ENCODE peak calls at places on chromosome X, in ten cellular contexts. H, V, Y, I, R, C, N, T, L and U are unnamed samples.

GRCh38 chrX:134548844-134549205 is 88.9 kb downstream of the HPRT1 start:
- DNase-seq in H (no peak), V (no peak), Y (no peak), I (no peak), R (no peak), C (no peak), N (no peak), T (no peak), L (no peak), U (no peak)

GRCh38 chrX:7047951-7048350 is 99.6 kb upstream of the STS start:
- DNase-seq in H (no peak), V (no peak), Y (no peak), I (no peak), R (no peak), C (no peak), N (no peak), T (no peak), L (no peak), U (no peak)

GRCh38 chrX:132023896-132024386 is 839 bp downstream of the STK26 start:
- DNase-seq in H (no peak), V (no peak), Y (peak; percentile 19), I (peak; percentile 66), R (no peak), C (no peak), N (peak; percentile 7), T (no peak), L (no peak), U (no peak)

GRCh38 chrX:30283456-30284200 is 25.6 kb downstream of the NR0B1 start:
- DNase-seq in H (no peak), V (peak; percentile 85), Y (no peak), I (no peak), R (no peak), C (no peak), N (no peak), T (peak; percentile 93), L (peak; percentile 91), U (no peak)

GRCh38 chrX:22634751-22635150 is 362.0 kb downstream of the CBLL2 start:
- DNase-seq in H (no peak), V (peak; percentile 49), Y (no peak), I (no peak), R (no peak), C (no peak), N (no peak), T (peak; percentile 24), L (no peak), U (no peak)

GRCh38 chrX:132467029-132467428 is 21.8 kb downstream of the MBNL3 start:
- DNase-seq in H (no peak), V (peak; percentile 41), Y (no peak), I (no peak), R (no peak), C (no peak), N (no peak), T (peak; percentile 25), L (peak; percentile 25), U (no peak)

GRCh38 chrX:21738145-21738949 is 19.6 kb downstream of the SMPX start:
- DNase-seq in H (no peak), V (no peak), Y (no peak), I (no peak), R (no peak), C (no peak), N (no peak), T (no peak), L (no peak), U (no peak)

GRCh38 chrX:9072281-9072680 is 38.4 kb upstream of the FAM9B start:
- DNase-seq in H (no peak), V (peak; percentile 67), Y (peak; percentile 55), I (no peak), R (no peak), C (no peak), N (no peak), T (peak; percentile 29), L (no peak), U (no peak)

GRCh38 chrX:79080131-79080530 is 64.4 kb upstream of the GPR174 start:
- DNase-seq in H (no peak), V (peak; percentile 14), Y (no peak), I (no peak), R (no peak), C (no peak), N (no peak), T (no peak), L (no peak), U (no peak)

GRCh38 chrX:106404512-106404911 is 207.3 kb upstream of the RADX start:
- DNase-seq in H (no peak), V (no peak), Y (no peak), I (no peak), R (no peak), C (no peak), N (no peak), T (no peak), L (no peak), U (no peak)

GRCh38 chrX:4710618-4711433 is 997.4 kb upstream of the PRKX start:
- DNase-seq in H (peak; percentile 67), V (no peak), Y (no peak), I (no peak), R (no peak), C (no peak), N (no peak), T (no peak), L (no peak), U (no peak)

GRCh38 chrX:109049903-109050302 is 313.5 kb upstream of the IRS4 start:
- DNase-seq in H (no peak), V (no peak), Y (no peak), I (no peak), R (no peak), C (no peak), N (no peak), T (no peak), L (no peak), U (no peak)

GRCh38 chrX:38717871-38718270 is 83.4 kb upstream of the MID1IP1 start:
- DNase-seq in H (peak; percentile 4), V (peak; percentile 37), Y (no peak), I (no peak), R (no peak), C (no peak), N (no peak), T (peak; percentile 20), L (peak; percentile 26), U (no peak)

GRCh38 chrX:8084023-8084422 is 87.0 kb downstream of the VCX2 start:
- DNase-seq in H (no peak), V (no peak), Y (no peak), I (no peak), R (no peak), C (no peak), N (no peak), T (peak; percentile 37), L (peak; percentile 78), U (no peak)

GRCh38 chrX:29040160-29040559 is 452.9 kb downstream of the IL1RAPL1 start:
- DNase-seq in H (no peak), V (no peak), Y (no peak), I (no peak), R (no peak), C (no peak), N (no peak), T (no peak), L (no peak), U (no peak)

GRCh38 chrX:128052303-128052702 is at the start of gene ACTRT1:
- DNase-seq in H (no peak), V (no peak), Y (no peak), I (no peak), R (no peak), C (no peak), N (no peak), T (no peak), L (no peak), U (no peak)

GRCh38 chrX:68396953-68397352 is 36.3 kb downstream of the OPHN1 start:
- DNase-seq in H (no peak), V (peak; percentile 16), Y (no peak), I (no peak), R (no peak), C (no peak), N (no peak), T (peak; percentile 2), L (peak; percentile 48), U (no peak)

GRCh38 chrX:51395807-51396728 is 63.4 kb downstream of the NUDT10 start:
- DNase-seq in H (peak; percentile 13), V (peak; percentile 12), Y (peak; percentile 22), I (peak; percentile 75), R (no peak), C (peak; percentile 62), N (peak; percentile 36), T (no peak), L (peak; percentile 21), U (no peak)

GRCh38 chrX:130330146-130330545 is 9.6 kb upstream of the SLC25A14 start:
- DNase-seq in H (no peak), V (no peak), Y (no peak), I (no peak), R (no peak), C (no peak), N (no peak), T (no peak), L (no peak), U (no peak)
- H3K27me3 ChIP-seq in H (no peaks in the 10 kb centered on the region), V (peaks cover 6% of the 10 kb centered on the region), Y (no peaks in the 10 kb centered on the region), I (no peaks in the 10 kb centered on the region), R (peaks cover 40% of the 10 kb centered on the region), C (no peaks in the 10 kb centered on the region), N (no peaks in the 10 kb centered on the region), T (peaks cover 2% of the 10 kb centered on the region), L (no peaks in the 10 kb centered on the region), U (no peaks in the 10 kb centered on the region)

GRCh38 chrX:2664497-2664896 is 26.6 kb upstream of the CD99 start:
- DNase-seq in H (peak; percentile 51), V (peak; percentile 92), Y (peak; percentile 38), I (no peak), R (peak; percentile 18), C (no peak), N (peak; percentile 34), T (peak; percentile 87), L (peak; percentile 74), U (no peak)
- H3K27ac ChIP-seq in H (no peak overlapping the region), V (peak overlapping the region; percentile 74), Y (peak overlapping the region; percentile 39), I (no peak overlapping the region), R (no peak overlapping the region), C (no peak overlapping the region), N (peak overlapping the region; percentile 30), T (peak overlapping the region; percentile 46), L (no peak overlapping the region), U (no peak overlapping the region)

DNA sequence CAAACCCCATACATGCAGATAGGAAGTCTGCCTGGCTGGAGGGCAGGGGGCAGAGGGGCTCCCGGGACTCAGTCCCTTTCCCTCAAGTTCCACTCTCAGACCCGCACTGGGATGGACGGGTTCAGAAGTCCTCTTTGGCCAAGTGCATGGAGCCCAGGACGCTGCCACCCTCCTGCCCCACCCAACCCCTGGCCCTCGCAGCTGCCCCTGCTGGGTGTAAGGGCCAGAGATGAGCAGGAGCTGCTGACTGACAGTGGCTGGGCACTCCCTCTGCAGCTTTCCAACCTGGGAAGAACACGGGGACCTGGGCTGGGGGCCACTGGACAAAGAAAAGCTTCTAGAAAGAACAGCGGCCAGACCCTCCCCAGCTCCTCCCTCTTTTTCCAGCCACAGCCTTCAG is 3.4 kb downstream of the L1CAM start:
- DNase-seq in H (no peak), V (no peak), Y (no peak), I (no peak), R (no peak), C (no peak), N (no peak), T (no peak), L (no peak), U (no peak)
- H3K27me3 ChIP-seq in H (peaks cover 6% of the 10 kb centered on the region), V (no peaks in the 10 kb centered on the region), Y (no peaks in the 10 kb centered on the region), I (peaks cover 15% of the 10 kb centered on the region), R (peaks cover 94% of the 10 kb centered on the region), C (peaks cover 77% of the 10 kb centered on the region), N (peaks cover 58% of the 10 kb centered on the region), T (peaks cover 64% of the 10 kb centered on the region), L (peaks cover 29% of the 10 kb centered on the region), U (peaks cover 65% of the 10 kb centered on the region)

DNA sequence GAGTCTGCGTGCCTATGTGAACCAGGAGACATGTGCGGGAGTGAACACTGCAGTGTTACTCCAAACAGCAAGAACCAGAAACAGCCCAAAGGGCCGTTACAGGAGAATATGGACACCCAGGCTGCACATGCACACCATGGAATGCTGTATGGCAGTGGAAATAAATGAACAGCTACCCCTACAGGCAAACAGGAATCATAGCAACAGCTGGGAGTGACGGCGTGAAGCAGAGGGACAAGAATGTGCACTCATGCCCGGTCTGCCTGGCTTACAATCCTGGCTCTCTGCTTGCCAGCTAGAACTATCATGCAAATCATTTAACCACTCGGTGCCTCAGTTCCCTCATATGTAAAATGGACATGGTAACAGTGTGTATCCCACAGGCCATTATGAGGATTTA is 16.6 kb downstream of the GPKOW start:
- DNase-seq in H (peak; percentile 43), V (peak; percentile 68), Y (no peak), I (no peak), R (no peak), C (no peak), N (peak; percentile 13), T (peak; percentile 52), L (peak; percentile 46), U (no peak)
- H3K27ac ChIP-seq in H (no peak overlapping the region), V (no peak overlapping the region), Y (no peak overlapping the region), I (no peak overlapping the region), R (no peak overlapping the region), C (no peak overlapping the region), N (no peak overlapping the region), T (no peak overlapping the region), L (no peak overlapping the region), U (no peak overlapping the region)